ENCODE peak calls at places on chromosomes 4 and X, in five cellular contexts. W is HCT116, N is MM.1S, J is PC-3, U is Karpas-422. M is an unnamed sample. For H3K9me2 and H3K4me1, the result is how much of the 10 kb centered on the place peaks cover.

GRCh38 chr4:135532132-135532531 is 1330.5 kb upstream of the PABPC4L start:
- DNase-seq in W (no peak), N (no peak), J (no peak), U (no peak), M (no peak)

GRCh38 chrX:7065473-7065872 is 82.0 kb upstream of the STS start:
- DNase-seq in W (no peak), N (no peak), J (no peak), U (no peak), M (no peak)

GRCh38 chrX:131792356-131792749 is 230.7 kb upstream of the STK26 start:
- DNase-seq in W (no peak), N (peak), J (peak), U (peak), M (no peak)

GRCh38 chr4:156111706-156112105 is 158.0 kb upstream of the CTSO start:
- DNase-seq in W (no peak), N (no peak), J (no peak), U (no peak), M (no peak)

GRCh38 chr4:129328176-129328575 is 232.2 kb downstream of the C4orf33 start:
- DNase-seq in W (no peak), N (no peak), J (peak), U (no peak), M (no peak)

GRCh38 chr4:71186566-71187398 is 152.0 kb upstream of the SLC4A4 start:
- DNase-seq in W (no peak), N (peak), J (peak), U (peak), M (no peak)

GRCh38 chr4:40608628-40609027 is 21.0 kb downstream of the RBM47 start:
- DNase-seq in W (no peak), N (no peak), J (no peak), U (no peak), M (no peak)

GRCh38 chrX:40318796-40319195 is 221.0 kb upstream of the BCOR start:
- DNase-seq in W (no peak), N (no peak), J (no peak), U (no peak), M (no peak)

GRCh38 chrX:38347136-38347535 is 5.3 kb upstream of the OTC start:
- DNase-seq in W (no peak), N (no peak), J (peak), U (no peak), M (no peak)

GRCh38 chr4:53908661-53909078 is 155.7 kb downstream of the CHIC2 start:
- DNase-seq in W (peak), N (peak), J (peak), U (peak), M (peak)

GRCh38 chr4:56611501-56611900 is 69.6 kb downstream of the HOPX start:
- DNase-seq in W (no peak), N (no peak), J (no peak), U (no peak), M (no peak)

GRCh38 chrX:15098505-15098904 is 171.4 kb downstream of the ASB9 start:
- DNase-seq in W (no peak), N (no peak), J (peak), U (no peak), M (no peak)

GRCh38 chr4:129336457-129336856 is 240.5 kb downstream of the C4orf33 start:
- DNase-seq in W (no peak), N (no peak), J (no peak), U (no peak), M (no peak)

GRCh38 chr4:157045507-157046127 is 30.3 kb upstream of the GLRB start:
- DNase-seq in W (peak), N (peak), J (peak), U (peak), M (peak)

GRCh38 chr4:36325916-36326315 is 44.5 kb downstream of the DTHD1 start:
- DNase-seq in W (no peak), N (no peak), J (no peak), U (no peak), M (no peak)

GRCh38 chr4:36325499-36325898 is 44.1 kb downstream of the DTHD1 start:
- DNase-seq in W (no peak), N (peak), J (no peak), U (no peak), M (peak)

GRCh38 chr4:36327400-36327799 is 46.0 kb downstream of the DTHD1 start:
- DNase-seq in W (no peak), N (no peak), J (no peak), U (no peak), M (no peak)

GRCh38 chr4:36328130-36328529 is 46.7 kb downstream of the DTHD1 start:
- DNase-seq in W (no peak), N (no peak), J (no peak), U (no peak), M (no peak)

DNA sequence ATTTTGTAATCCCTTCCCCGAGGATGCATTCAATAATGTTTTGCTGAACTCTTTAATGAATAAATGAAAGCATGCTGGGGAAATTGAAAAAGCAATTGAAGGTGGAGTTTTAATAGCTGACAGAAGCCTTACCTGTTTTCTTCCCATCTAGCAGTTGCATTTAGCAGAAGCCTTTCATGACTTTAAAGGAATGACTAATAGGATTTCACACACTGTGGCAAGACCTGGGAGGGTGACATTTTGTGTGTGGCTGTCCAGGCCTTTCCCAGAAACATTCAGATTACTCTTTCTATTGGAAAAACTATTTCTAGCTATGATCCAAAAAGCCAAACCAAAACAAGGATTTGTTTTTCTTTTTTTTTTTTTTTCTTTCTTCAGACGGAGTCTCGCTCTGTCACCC is 45.2 kb downstream of the DTHD1 start:
- DNase-seq in W (no peak), N (no peak), J (no peak), U (no peak), M (no peak)
- H3K9me2 ChIP-seq in W (under half), N (under half), J (under half), U (under half), M (under half)

GRCh38 chr4:177547985-177548384 is 105.7 kb upstream of the AGA start:
- DNase-seq in W (no peak), N (no peak), J (no peak), U (no peak), M (no peak)
- H3K4me1 ChIP-seq in W (under half), N (under half), J (under half), U (under half), M (under half)

GRCh38 chrX:20594985-20595384 is 328.3 kb upstream of the RPS6KA3 start:
- DNase-seq in W (peak), N (no peak), J (peak), U (no peak), M (no peak)

GRCh38 chrX:20593402-20593801 is 326.7 kb upstream of the RPS6KA3 start:
- DNase-seq in W (no peak), N (no peak), J (no peak), U (no peak), M (no peak)

GRCh38 chrX:20591246-20591645 is 324.5 kb upstream of the RPS6KA3 start:
- DNase-seq in W (no peak), N (no peak), J (no peak), U (no peak), M (no peak)

GRCh38 chrX:20595928-20596550 is 329.3 kb upstream of the RPS6KA3 start:
- DNase-seq in W (no peak), N (no peak), J (peak), U (no peak), M (no peak)

DNA sequence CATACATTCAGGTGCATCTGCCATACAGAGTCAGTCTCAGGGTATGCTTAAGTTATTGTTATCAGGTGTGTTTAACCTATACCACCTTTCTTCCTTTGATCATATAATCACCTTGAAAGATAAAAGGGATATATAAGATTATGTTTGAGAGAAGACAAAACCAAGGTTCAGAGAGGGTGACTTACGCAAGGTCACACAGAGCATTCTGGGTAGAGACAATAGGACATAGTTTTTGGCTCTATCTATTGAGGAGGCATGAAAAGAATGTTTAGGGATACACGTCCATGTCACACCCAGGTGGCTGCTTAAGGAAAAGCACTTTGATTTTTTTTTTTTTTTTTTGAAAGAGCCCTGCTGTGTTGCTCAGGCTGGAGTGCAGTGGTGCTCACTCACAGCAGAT is 327.1 kb upstream of the RPS6KA3 start:
- DNase-seq in W (no peak), N (no peak), J (no peak), U (no peak), M (no peak)
- H3K9me2 ChIP-seq in W (under half), N (under half), J (under half), U (under half), M (under half)

GRCh38 chr4:92299152-92299551 is 4.6 kb upstream of the GRID2 start:
- DNase-seq in W (no peak), N (no peak), J (peak), U (no peak), M (no peak)
- H3K4me1 ChIP-seq in W (under half), N (under half), J (under half), U (under half), M (under half)

GRCh38 chrX:49077941-49078340 is 1.7 kb downstream of the WDR45 start:
- DNase-seq in W (no peak), N (no peak), J (no peak), U (peak), M (no peak)
- H3K9me2 ChIP-seq in W (under half), N (under half), J (under half), U (under half), M (under half)

GRCh38 chrX:153338836-153339235 is 4.9 kb downstream of the ZNF275 start:
- DNase-seq in W (no peak), N (no peak), J (no peak), U (no peak), M (no peak)

GRCh38 chrX:153336988-153337387 is 3.0 kb downstream of the ZNF275 start:
- DNase-seq in W (no peak), N (no peak), J (no peak), U (no peak), M (no peak)

GRCh38 chrX:153339662-153340061 is 5.7 kb downstream of the ZNF275 start:
- DNase-seq in W (no peak), N (no peak), J (no peak), U (peak), M (no peak)

GRCh38 chrX:153342762-153343558 is 9.0 kb downstream of the ZNF275 start:
- DNase-seq in W (no peak), N (no peak), J (no peak), U (no peak), M (no peak)

DNA sequence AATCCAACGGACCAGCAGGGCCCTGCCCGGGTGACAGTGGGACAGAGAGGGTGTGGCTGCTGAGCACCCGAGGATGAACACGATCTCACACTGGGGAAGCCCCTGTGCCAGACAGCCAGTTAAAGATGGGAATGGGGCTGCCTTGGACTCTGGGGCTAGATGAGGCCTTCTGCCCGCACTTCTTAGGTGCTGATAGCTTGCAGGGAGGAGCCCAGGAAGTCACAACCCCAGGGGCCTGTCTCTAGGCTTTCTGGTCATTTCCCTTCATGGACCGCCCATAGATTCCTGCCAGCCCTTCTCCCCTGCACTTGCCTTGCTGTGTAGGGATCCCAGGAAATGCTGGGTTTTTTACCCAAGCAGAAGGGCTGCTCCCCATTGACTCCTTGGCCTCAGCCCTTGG is 6.2 kb downstream of the ZNF275 start:
- DNase-seq in W (no peak), N (no peak), J (no peak), U (peak), M (no peak)
- H3K4me1 ChIP-seq in W (under half), N (under half), J (under half), U (under half), M (under half)